ENCODE peak calls at places on chromosomes 2 and 18, in nine cellular contexts. J is fibroblast of the aortic adventitia, P is H9, R is right atrium auricular region, X is MM.1S, V is left ventricle myocardium inferior, Z is A549, S is thoracic aorta, N is brain microvascular endothelial cell. Y is an unnamed sample.
A peak's percentile ranks its signal among the peaks of the same experiment; 100 is the strongest.

GRCh38 chr18:13369756-13370510 is 151.4 kb downstream of the LDLRAD4 start:
- DNase-seq in J (no peak), P (no peak), R (peak; percentile 53), X (no peak), V (no peak), Z (peak; percentile 53), S (no peak), N (peak; percentile 17), Y (no peak)

GRCh38 chr18:24112464-24112863 is 26.4 kb upstream of the CABYR start:
- DNase-seq in J (no peak), P (no peak), R (no peak), X (no peak), V (no peak), Z (no peak), S (no peak), N (no peak), Y (no peak)

GRCh38 chr2:105803337-105803736 is 58.6 kb downstream of the NCK2 start:
- DNase-seq in J (no peak), P (no peak), R (no peak), X (no peak), V (no peak), Z (no peak), S (no peak), N (no peak), Y (no peak)

GRCh38 chr2:8691859-8692437 is 10.1 kb downstream of the ID2 start:
- DNase-seq in J (no peak), P (no peak), R (no peak), X (no peak), V (no peak), Z (no peak), S (no peak), N (no peak), Y (no peak)

GRCh38 chr2:109112-109809 is 63.0 kb upstream of the FAM110C start:
- DNase-seq in J (no peak), P (no peak), R (no peak), X (no peak), V (no peak), Z (no peak), S (no peak), N (no peak), Y (no peak)

GRCh38 chr18:67574749-67575148 is 58.2 kb upstream of the DSEL start:
- DNase-seq in J (no peak), P (no peak), R (no peak), X (no peak), V (no peak), Z (no peak), S (no peak), N (no peak), Y (no peak)

GRCh38 chr2:124753842-124754241 is 728.8 kb downstream of the CNTNAP5 start:
- DNase-seq in J (no peak), P (no peak), R (no peak), X (no peak), V (no peak), Z (no peak), S (no peak), N (no peak), Y (no peak)

GRCh38 chr18:26721876-26722581 is 143.5 kb downstream of the AQP4 start:
- DNase-seq in J (no peak), P (no peak), R (no peak), X (no peak), V (no peak), Z (no peak), S (no peak), N (no peak), Y (no peak)

GRCh38 chr18:66872277-66872676 is 268.4 kb upstream of the CDH19 start:
- DNase-seq in J (no peak), P (no peak), R (no peak), X (peak; percentile 15), V (no peak), Z (peak; percentile 18), S (no peak), N (peak; percentile 0), Y (no peak)

GRCh38 chr2:164009801-164010337 is 274.1 kb upstream of the FIGN start:
- DNase-seq in J (no peak), P (no peak), R (no peak), X (no peak), V (no peak), Z (no peak), S (no peak), N (no peak), Y (no peak)

GRCh38 chr2:196601430-196602306 is 37.8 kb upstream of the CCDC150 start:
- DNase-seq in J (peak; percentile 94), P (no peak), R (peak; percentile 83), X (no peak), V (peak; percentile 55), Z (peak; percentile 93), S (peak; percentile 59), N (peak; percentile 99), Y (no peak)

GRCh38 chr18:50720281-50720680 is 99.5 kb downstream of the MRO start:
- DNase-seq in J (no peak), P (no peak), R (no peak), X (no peak), V (no peak), Z (no peak), S (no peak), N (no peak), Y (no peak)

GRCh38 chr2:74867841-74868658 is 34.1 kb downstream of the HK2 start:
- DNase-seq in J (peak; percentile 64), P (no peak), R (no peak), X (no peak), V (peak; percentile 23), Z (peak; percentile 40), S (no peak), N (peak; percentile 87), Y (no peak)

GRCh38 chr2:149033716-149034115 is 4.8 kb upstream of the LYPD6B start:
- DNase-seq in J (no peak), P (no peak), R (no peak), X (no peak), V (no peak), Z (no peak), S (no peak), N (no peak), Y (no peak)

GRCh38 chr2:2263196-2263829 is 67.8 kb downstream of the MYT1L start:
- DNase-seq in J (no peak), P (no peak), R (no peak), X (no peak), V (no peak), Z (no peak), S (no peak), N (no peak), Y (no peak)

GRCh38 chr2:136008205-136008865 is 22.9 kb upstream of the DARS1 start:
- DNase-seq in J (no peak), P (no peak), R (peak; percentile 68), X (no peak), V (peak; percentile 33), Z (no peak), S (no peak), N (no peak), Y (peak; percentile 46)

GRCh38 chr2:120350801-120351324 is 4.9 kb downstream of the INHBB start:
- DNase-seq in J (no peak), P (no peak), R (no peak), X (no peak), V (no peak), Z (no peak), S (no peak), N (no peak), Y (no peak)

GRCh38 chr2:10083692-10084566 is 3.7 kb upstream of the CYS1 start:
- DNase-seq in J (no peak), P (no peak), R (no peak), X (no peak), V (no peak), Z (no peak), S (no peak), N (no peak), Y (no peak)

DNA sequence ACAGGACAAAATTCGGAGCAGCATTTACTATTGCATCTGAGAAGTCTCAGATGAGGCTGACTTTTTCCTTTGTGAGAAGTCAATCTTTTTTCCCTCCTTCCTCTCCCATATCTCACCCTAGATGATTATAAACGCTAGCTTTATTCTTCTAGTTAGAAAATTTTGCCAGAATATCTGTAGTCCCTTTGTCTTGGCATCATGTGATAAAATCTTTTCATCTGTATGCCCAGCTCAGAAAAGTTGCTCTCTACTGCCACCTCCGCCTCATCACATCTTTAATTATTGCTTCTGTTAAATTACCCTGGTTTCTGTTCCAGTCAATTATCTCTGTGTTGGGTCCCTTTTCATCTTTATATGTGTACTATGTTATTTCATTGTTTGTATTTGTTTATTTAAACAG is 210.8 kb upstream of the SLC35G4 start:
- DNase-seq in J (no peak), P (no peak), R (no peak), X (no peak), V (no peak), Z (no peak), S (no peak), N (no peak), Y (no peak)
- TF ChIP-seq CTCF in J (peak; percentile 5), P (peak; percentile 58), R (peak; percentile 21), X (no peak), V (no peak), Z (no peak), S (no peak), N (peak; percentile 58), Y (no peak)

GRCh38 chr2:35168351-35168750 is 1187.2 kb upstream of the CRIM1 start:
- DNase-seq in J (no peak), P (no peak), R (no peak), X (peak; percentile 24), V (no peak), Z (no peak), S (no peak), N (no peak), Y (no peak)
- TF ChIP-seq CTCF in J (no peak), P (peak; percentile 74), R (no peak), X (peak; percentile 21), V (no peak), Z (no peak), S (no peak), N (no peak), Y (no peak)

DNA sequence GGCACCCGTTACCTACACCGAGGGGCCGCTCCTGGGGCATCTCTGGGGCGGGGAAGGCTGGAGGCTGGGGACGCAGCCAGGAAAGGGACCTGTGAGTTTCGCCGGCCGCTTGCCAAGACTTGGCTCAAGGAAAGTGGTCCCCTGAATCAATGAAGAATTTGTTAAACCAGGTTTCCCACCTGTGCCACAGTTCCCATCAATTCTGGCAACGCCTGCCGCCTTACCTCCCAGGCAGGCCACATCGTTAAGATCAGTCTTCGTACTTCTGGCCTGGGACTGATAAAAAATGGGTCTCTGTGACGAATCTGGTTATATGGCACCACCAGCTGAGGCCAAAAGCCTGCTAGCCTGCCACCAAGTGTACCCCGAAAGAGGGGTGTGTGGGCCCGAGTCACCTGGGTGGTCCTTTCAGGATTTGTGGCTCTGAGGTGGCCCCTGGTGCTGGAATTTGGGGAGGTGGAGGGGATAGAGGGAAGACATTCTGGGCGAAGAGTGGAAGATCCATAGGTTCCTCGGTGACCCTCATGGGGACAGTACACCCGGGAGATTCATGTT is 789 bp upstream of the TGFA start:
- DNase-seq in J (no peak), P (no peak), R (no peak), X (no peak), V (no peak), Z (no peak), S (no peak), N (no peak), Y (no peak)
- TF ChIP-seq CTCF in J (no peak), P (peak; percentile 39), R (peak; percentile 12), X (no peak), V (peak; percentile 38), Z (peak; percentile 6), S (no peak), N (no peak), Y (no peak)

DNA sequence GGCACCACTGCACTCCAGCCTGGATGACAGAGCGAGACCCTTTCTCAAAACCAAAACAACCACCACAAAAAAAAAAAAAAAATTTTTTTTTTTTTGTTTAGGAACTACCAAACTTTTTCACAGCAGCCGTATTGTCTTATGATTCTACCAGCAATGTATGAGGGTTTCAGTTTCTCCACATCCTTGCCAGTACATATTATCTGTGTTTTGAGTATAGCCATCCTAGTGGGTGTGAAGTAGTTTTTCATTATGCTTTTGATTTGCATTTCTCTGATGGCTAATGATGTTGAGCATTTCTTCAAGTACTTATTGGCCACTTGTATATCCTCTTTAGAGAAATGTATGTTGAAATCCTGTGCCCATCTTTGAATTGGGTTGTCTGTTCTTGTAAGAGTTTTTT is 51.7 kb downstream of the COX7A2L start:
- DNase-seq in J (no peak), P (no peak), R (no peak), X (no peak), V (no peak), Z (no peak), S (no peak), N (no peak), Y (no peak)
- TF ChIP-seq CTCF in J (no peak), P (no peak), R (no peak), X (no peak), V (no peak), Z (no peak), S (no peak), N (no peak), Y (no peak)

Y was measured in activated B cell treated with CpG ODN at 0.5 μM for 24 hours.